ENCODE peak calls at places on chromosomes 1 and 21, in five cellular contexts. B is RCC 7860, P is left ventricle myocardium superior, R is NCI-H1436, G is SK-N-DZ. H is an unnamed sample.

GRCh38 chr1:23667411-23667810 is 24.2 kb upstream of the RPL11 start:
- DNase-seq in R (no peak), B (no peak), P (no peak), G (no peak), H (no peak)

GRCh38 chr1:34049994-34050393 is 115.0 kb downstream of the CSMD2 start:
- DNase-seq in B (no peak), P (no peak), R (no peak), G (no peak), H (no peak)

GRCh38 chr1:111747282-111747734 is 8.1 kb upstream of the INKA2 start:
- DNase-seq in B (peak; percentile 63), G (peak; percentile 75), P (no peak), R (peak; percentile 52), H (no peak)

GRCh38 chr1:151773698-151774097 is 10.4 kb upstream of the MRPL9 start:
- DNase-seq in G (no peak), R (no peak), B (peak; percentile 64), P (no peak), H (no peak)

GRCh38 chr1:153616144-153616884 is at the start of gene S100A14:
- DNase-seq in G (no peak), B (no peak), P (peak; percentile 68), R (no peak), H (peak; percentile 55)

GRCh38 chr1:226647719-226648118 is 91.4 kb downstream of the ITPKB start:
- DNase-seq in R (no peak), P (peak; percentile 21), G (no peak), B (no peak), H (no peak)

GRCh38 chr1:101227837-101228236 is 9.0 kb upstream of the S1PR1 start:
- DNase-seq in G (no peak), P (no peak), R (no peak), B (no peak), H (no peak)

GRCh38 chr1:27007909-27008582 is 4.6 kb downstream of the TENT5B start:
- DNase-seq in G (no peak), P (no peak), R (no peak), B (peak; percentile 15), H (no peak)

GRCh38 chr1:203171341-203172183 is 4.1 kb downstream of the MYBPH start:
- DNase-seq in R (no peak), B (no peak), G (no peak), P (no peak), H (no peak)

GRCh38 chr1:20997602-20998235 is 179.0 kb downstream of the EIF4G3 start:
- DNase-seq in R (no peak), B (no peak), G (no peak), P (no peak), H (no peak)

GRCh38 chr1:27296773-27297214 is 25.2 kb upstream of the TMEM222 start:
- DNase-seq in G (peak; percentile 35), B (peak; percentile 17), R (peak; percentile 57), P (peak; percentile 82), H (peak; percentile 65)

GRCh38 chr1:163094589-163094988 is 25.4 kb downstream of the RGS4 start:
- DNase-seq in P (no peak), G (no peak), B (no peak), R (no peak), H (no peak)

GRCh38 chr1:63454269-63454668 is 68.8 kb downstream of the ITGB3BP start:
- DNase-seq in R (no peak), B (no peak), P (no peak), G (no peak), H (no peak)

GRCh38 chr1:213728593-213729536 is 258.9 kb upstream of the PROX1 start:
- DNase-seq in G (no peak), P (no peak), B (no peak), R (no peak), H (no peak)

GRCh38 chr1:203478986-203479385 is 3.4 kb downstream of the PRELP start:
- DNase-seq in P (no peak), R (no peak), G (no peak), B (no peak), H (no peak)

GRCh38 chr1:205672395-205672889 is 7.9 kb downstream of the SLC45A3 start:
- DNase-seq in B (no peak), P (no peak), G (no peak), R (no peak), H (no peak)

GRCh38 chr1:40344597-40344996 is 27.5 kb upstream of the COL9A2 start:
- DNase-seq in B (no peak), R (no peak), P (peak; percentile 58), G (no peak), H (peak; percentile 36)

GRCh38 chr1:211912844-211913432 is 82.4 kb upstream of the LPGAT1 start:
- DNase-seq in P (no peak), R (no peak), B (no peak), G (no peak), H (no peak)

GRCh38 chr1:209823143-209824041 is 4.4 kb upstream of the UTP25 start:
- DNase-seq in G (peak; percentile 59), R (peak; percentile 65), P (no peak), B (peak; percentile 43), H (no peak)

GRCh38 chr1:198890531-198890930 is 251.7 kb downstream of the PTPRC start:
- DNase-seq in G (no peak), R (peak; percentile 30), B (no peak), P (no peak), H (no peak)

GRCh38 chr21:46183910-46184624 is at the start of gene SPATC1L:
- DNase-seq in R (peak; percentile 59), P (peak; percentile 83), B (no peak), G (peak; percentile 73), H (peak; percentile 71)

GRCh38 chr1:26772687-26773086 is 15.1 kb upstream of the PIGV start:
- DNase-seq in G (no peak), B (peak; percentile 96), P (no peak), R (no peak), H (no peak)

GRCh38 chr1:4741876-4742423 is 87.5 kb downstream of the AJAP1 start:
- DNase-seq in R (no peak), P (no peak), B (no peak), G (no peak), H (no peak)

GRCh38 chr1:42424201-42424600 is 31.6 kb downstream of the ZMYND12 start:
- DNase-seq in G (no peak), B (no peak), P (no peak), R (no peak), H (no peak)

GRCh38 chr1:54404939-54405880 is 984 bp downstream of the SSBP3 start:
- DNase-seq in G (no peak), P (peak; percentile 55), R (no peak), B (no peak), H (peak; percentile 33)

GRCh38 chr21:42056996-42057689 is 14.0 kb upstream of the UMODL1 start:
- DNase-seq in R (peak; percentile 35), B (no peak), G (no peak), P (no peak), H (no peak)

GRCh38 chr1:213585402-213585801 is 402.4 kb upstream of the PROX1 start:
- DNase-seq in B (no peak), R (no peak), P (no peak), G (no peak), H (no peak)

GRCh38 chr21:34302496-34302895 is 61.3 kb upstream of the KCNE2 start:
- DNase-seq in G (no peak), R (no peak), B (no peak), P (no peak), H (no peak)

GRCh38 chr1:46285730-46286477 is 17.5 kb downstream of the LRRC41 start:
- DNase-seq in P (no peak), G (peak; percentile 42), B (no peak), R (no peak), H (no peak)

GRCh38 chr1:45892068-45892785 is 88.8 kb downstream of the MAST2 start:
- DNase-seq in G (no peak), P (no peak), B (peak; percentile 92), R (no peak), H (no peak)

GRCh38 chr1:46719689-46720088 is 775 bp upstream of the EFCAB14 start:
- DNase-seq in G (no peak), R (peak; percentile 4), B (no peak), P (no peak), H (no peak)

GRCh38 chr21:34546556-34546955 is 34.5 kb upstream of the KCNE1 start:
- DNase-seq in R (no peak), G (no peak), B (no peak), P (no peak), H (no peak)

GRCh38 chr1:12424150-12424549 is 193.9 kb downstream of the DHRS3 start:
- DNase-seq in R (no peak), B (no peak), G (no peak), P (no peak), H (no peak)

H was measured in left ventricle myocardium inferior.